ENCODE peak calls at places on chromosomes 5 and 9, in five cellular contexts. M, P, G, B and T are unnamed samples.

GRCh38 chr5:87127426-87127825 is 140.3 kb upstream of the RASA1 start:
- DNase-seq in M (no peak), P (no peak), G (no peak), B (peak; percentile 70), T (no peak)

GRCh38 chr9:136220017-136220729 is 15.2 kb upstream of the LHX3 start:
- DNase-seq in M (no peak), P (no peak), G (no peak), B (peak; percentile 67), T (peak; percentile 16)

GRCh38 chr5:33781286-33781685 is 110.5 kb downstream of the ADAMTS12 start:
- DNase-seq in M (peak; percentile 59), P (no peak), G (no peak), B (peak; percentile 95), T (no peak)

GRCh38 chr5:143261748-143262392 is 141.6 kb downstream of the NR3C1 start:
- DNase-seq in M (no peak), P (no peak), G (no peak), B (peak; percentile 92), T (no peak)

GRCh38 chr9:38087934-38088925 is 19.2 kb upstream of the SHB start:
- DNase-seq in M (peak; percentile 83), P (peak; percentile 73), G (peak; percentile 88), B (peak; percentile 55), T (peak; percentile 67)

GRCh38 chr9:126609711-126610388 is 3.9 kb upstream of the LMX1B start:
- DNase-seq in M (no peak), P (no peak), G (no peak), B (no peak), T (no peak)

GRCh38 chr5:139742173-139742903 is 53.3 kb upstream of the PSD2 start:
- DNase-seq in M (no peak), P (no peak), G (no peak), B (no peak), T (no peak)

GRCh38 chr5:135364416-135365262 is 34.4 kb downstream of the MACROH2A1 start:
- DNase-seq in M (no peak), P (peak; percentile 43), G (no peak), B (no peak), T (no peak)

GRCh38 chr5:109078448-109078847 is 330.8 kb downstream of the FER start:
- DNase-seq in M (no peak), P (no peak), G (no peak), B (no peak), T (no peak)

GRCh38 chr9:9764821-9765220 is 848.0 kb downstream of the PTPRD start:
- DNase-seq in M (no peak), P (no peak), G (no peak), B (no peak), T (no peak)

GRCh38 chr5:124126504-124127240 is 614.7 kb downstream of the CSNK1G3 start:
- DNase-seq in M (no peak), P (no peak), G (no peak), B (no peak), T (no peak)

GRCh38 chr5:32753051-32753450 is 41.9 kb downstream of the NPR3 start:
- DNase-seq in M (no peak), P (no peak), G (no peak), B (no peak), T (no peak)